ENCODE peak calls at places on chromosome 5, in four cellular contexts. One of them, this sample, is unnamed. For H3K27me3 and H3K4me1, the result is how much of the 10 kb centered on the place peaks cover.

GRCh38 chr5:113612060-113612496 is 98.6 kb downstream of the YTHDC2 start:
- DNase-seq in endothelial cell of umbilical vein: peak
- DNase-seq in transverse colon: no peak
- DNase-seq in naive thymus-derived CD4-positive, alpha-beta T cell: peak
- DNase-seq in this sample: no peak

GRCh38 chr5:123094227-123094918 is 5.3 kb downstream of the PRDM6 start:
- DNase-seq in endothelial cell of umbilical vein: no peak
- DNase-seq in transverse colon: no peak
- DNase-seq in naive thymus-derived CD4-positive, alpha-beta T cell: no peak
- DNase-seq in this sample: no peak

GRCh38 chr5:137561572-137561971 is 62.4 kb upstream of the SPOCK1 start:
- DNase-seq in endothelial cell of umbilical vein: peak
- DNase-seq in transverse colon: no peak
- DNase-seq in naive thymus-derived CD4-positive, alpha-beta T cell: no peak
- DNase-seq in this sample: no peak

GRCh38 chr5:69213513-69214215 is 21.0 kb upstream of the CDK7 start:
- DNase-seq in endothelial cell of umbilical vein: no peak
- DNase-seq in transverse colon: no peak
- DNase-seq in naive thymus-derived CD4-positive, alpha-beta T cell: no peak
- DNase-seq in this sample: no peak

GRCh38 chr5:32360906-32361305 is 48.2 kb upstream of the MTMR12 start:
- DNase-seq in endothelial cell of umbilical vein: no peak
- DNase-seq in transverse colon: no peak
- DNase-seq in naive thymus-derived CD4-positive, alpha-beta T cell: no peak
- DNase-seq in this sample: no peak

GRCh38 chr5:139895647-139896046 is 100.0 kb downstream of the PSD2 start:
- DNase-seq in endothelial cell of umbilical vein: no peak
- DNase-seq in transverse colon: no peak
- DNase-seq in naive thymus-derived CD4-positive, alpha-beta T cell: no peak
- DNase-seq in this sample: no peak

GRCh38 chr5:159786901-159787691 is 129.2 kb upstream of the ADRA1B start:
- DNase-seq in endothelial cell of umbilical vein: no peak
- DNase-seq in transverse colon: peak
- DNase-seq in naive thymus-derived CD4-positive, alpha-beta T cell: no peak
- DNase-seq in this sample: no peak

GRCh38 chr5:1295650-1296037 is 776 bp upstream of the TERT start:
- DNase-seq in endothelial cell of umbilical vein: no peak
- DNase-seq in transverse colon: no peak
- DNase-seq in naive thymus-derived CD4-positive, alpha-beta T cell: no peak
- DNase-seq in this sample: no peak

GRCh38 chr5:81426347-81426746 is 32.4 kb upstream of the ACOT12 start:
- DNase-seq in endothelial cell of umbilical vein: no peak
- DNase-seq in transverse colon: no peak
- DNase-seq in naive thymus-derived CD4-positive, alpha-beta T cell: no peak
- DNase-seq in this sample: no peak

GRCh38 chr5:139649082-139649991 is 1.2 kb downstream of the CXXC5 start:
- DNase-seq in endothelial cell of umbilical vein: no peak
- DNase-seq in transverse colon: peak
- DNase-seq in naive thymus-derived CD4-positive, alpha-beta T cell: no peak
- DNase-seq in this sample: no peak

GRCh38 chr5:67773439-67773988 is 442.0 kb upstream of the PIK3R1 start:
- DNase-seq in endothelial cell of umbilical vein: peak
- DNase-seq in transverse colon: peak
- DNase-seq in naive thymus-derived CD4-positive, alpha-beta T cell: no peak
- DNase-seq in this sample: no peak

GRCh38 chr5:107217721-107218130 is 453.0 kb downstream of the EFNA5 start:
- DNase-seq in endothelial cell of umbilical vein: peak
- DNase-seq in transverse colon: no peak
- DNase-seq in naive thymus-derived CD4-positive, alpha-beta T cell: no peak
- DNase-seq in this sample: no peak

GRCh38 chr5:114362977-114363721 is 1.3 kb downstream of the KCNN2 start:
- DNase-seq in endothelial cell of umbilical vein: no peak
- DNase-seq in transverse colon: no peak
- DNase-seq in naive thymus-derived CD4-positive, alpha-beta T cell: no peak
- DNase-seq in this sample: no peak

GRCh38 chr5:141783599-141784296 is 94.5 kb downstream of the PCDH1 start:
- DNase-seq in endothelial cell of umbilical vein: no peak
- DNase-seq in transverse colon: no peak
- DNase-seq in naive thymus-derived CD4-positive, alpha-beta T cell: no peak
- DNase-seq in this sample: no peak

GRCh38 chr5:172452398-172453205 is 1.7 kb downstream of the SH3PXD2B start:
- DNase-seq in endothelial cell of umbilical vein: peak
- DNase-seq in transverse colon: peak
- DNase-seq in naive thymus-derived CD4-positive, alpha-beta T cell: no peak
- DNase-seq in this sample: no peak

GRCh38 chr5:172451771-172452197 is 2.5 kb downstream of the SH3PXD2B start:
- DNase-seq in endothelial cell of umbilical vein: peak
- DNase-seq in transverse colon: peak
- DNase-seq in naive thymus-derived CD4-positive, alpha-beta T cell: no peak
- DNase-seq in this sample: no peak

GRCh38 chr5:172450453-172450852 is 3.9 kb downstream of the SH3PXD2B start:
- DNase-seq in endothelial cell of umbilical vein: no peak
- DNase-seq in transverse colon: no peak
- DNase-seq in naive thymus-derived CD4-positive, alpha-beta T cell: no peak
- DNase-seq in this sample: no peak

GRCh38 chr5:172448999-172449398 is 5.3 kb downstream of the SH3PXD2B start:
- DNase-seq in endothelial cell of umbilical vein: no peak
- DNase-seq in transverse colon: no peak
- DNase-seq in naive thymus-derived CD4-positive, alpha-beta T cell: no peak
- DNase-seq in this sample: no peak

DNA sequence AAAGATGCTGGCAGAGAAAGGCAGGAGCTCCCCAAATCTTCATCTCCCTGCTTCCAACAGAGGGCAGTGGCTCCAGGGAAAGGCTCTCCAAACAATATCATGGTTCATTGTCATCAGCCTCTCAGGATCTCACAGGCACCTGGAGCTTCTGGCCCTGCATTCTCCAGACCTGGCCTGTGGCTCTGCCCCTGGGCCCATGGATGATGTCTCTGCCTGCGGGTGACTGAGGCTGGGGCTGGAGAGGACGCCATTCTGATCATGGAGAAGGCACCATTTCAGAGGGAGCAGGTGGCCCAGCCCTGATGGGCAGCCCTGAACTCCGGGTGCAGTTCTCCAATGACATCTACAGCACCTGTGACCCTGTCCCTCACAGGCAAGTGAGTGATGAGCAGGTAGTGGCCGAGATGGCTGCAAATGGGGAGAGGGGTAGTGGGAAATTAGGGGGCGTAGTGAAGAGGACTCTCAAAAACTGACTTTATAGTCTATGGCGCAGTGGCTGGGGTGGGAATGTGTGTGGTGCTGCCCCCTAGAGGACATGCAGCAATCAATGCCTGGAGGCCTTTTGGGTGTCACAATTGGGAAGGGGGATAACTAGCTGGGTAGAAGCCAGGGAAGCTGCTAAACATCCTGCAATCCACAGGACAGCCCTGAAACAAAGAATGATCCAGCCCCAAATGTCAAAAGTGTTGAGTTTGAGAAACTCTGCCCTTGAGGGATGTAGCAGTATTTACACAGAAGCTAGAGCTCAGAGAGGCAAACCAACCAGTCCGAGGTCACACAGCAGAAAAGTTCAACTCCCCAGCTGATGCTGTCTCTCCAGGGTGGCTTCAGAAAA is 3.2 kb downstream of the SH3PXD2B start:
- DNase-seq in endothelial cell of umbilical vein: peak
- DNase-seq in transverse colon: peak
- DNase-seq in naive thymus-derived CD4-positive, alpha-beta T cell: no peak
- DNase-seq in this sample: no peak
- H3K27me3 ChIP-seq in endothelial cell of umbilical vein: under half
- H3K27me3 ChIP-seq in transverse colon: under half
- H3K27me3 ChIP-seq in naive thymus-derived CD4-positive, alpha-beta T cell: under half
- H3K27me3 ChIP-seq in this sample: under half

DNA sequence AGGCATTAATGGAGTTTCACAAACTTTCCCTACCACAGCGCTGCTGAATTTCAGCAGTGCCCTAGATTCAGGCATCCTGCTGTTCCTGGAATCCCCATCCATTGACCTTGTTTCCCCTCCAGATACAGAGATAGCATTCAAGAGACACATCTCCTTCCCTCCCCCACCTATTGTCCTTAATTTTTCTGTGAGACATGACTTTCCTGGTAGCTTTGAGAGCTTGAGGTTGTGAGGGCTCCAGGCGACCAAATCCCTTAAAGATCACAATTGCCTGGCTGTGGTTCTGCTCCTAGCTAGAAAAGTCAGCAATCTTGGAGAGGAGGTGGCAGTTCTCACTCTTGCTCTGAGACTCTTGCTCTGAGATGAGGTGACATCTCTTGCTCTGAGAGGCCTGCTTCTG is 48.0 kb downstream of the PRR16 start:
- DNase-seq in endothelial cell of umbilical vein: no peak
- DNase-seq in transverse colon: no peak
- DNase-seq in naive thymus-derived CD4-positive, alpha-beta T cell: no peak
- DNase-seq in this sample: no peak
- H3K27ac ChIP-seq in endothelial cell of umbilical vein: no peak
- H3K27ac ChIP-seq in transverse colon: no peak
- H3K27ac ChIP-seq in naive thymus-derived CD4-positive, alpha-beta T cell: no peak
- H3K27ac ChIP-seq in this sample: no peak

DNA sequence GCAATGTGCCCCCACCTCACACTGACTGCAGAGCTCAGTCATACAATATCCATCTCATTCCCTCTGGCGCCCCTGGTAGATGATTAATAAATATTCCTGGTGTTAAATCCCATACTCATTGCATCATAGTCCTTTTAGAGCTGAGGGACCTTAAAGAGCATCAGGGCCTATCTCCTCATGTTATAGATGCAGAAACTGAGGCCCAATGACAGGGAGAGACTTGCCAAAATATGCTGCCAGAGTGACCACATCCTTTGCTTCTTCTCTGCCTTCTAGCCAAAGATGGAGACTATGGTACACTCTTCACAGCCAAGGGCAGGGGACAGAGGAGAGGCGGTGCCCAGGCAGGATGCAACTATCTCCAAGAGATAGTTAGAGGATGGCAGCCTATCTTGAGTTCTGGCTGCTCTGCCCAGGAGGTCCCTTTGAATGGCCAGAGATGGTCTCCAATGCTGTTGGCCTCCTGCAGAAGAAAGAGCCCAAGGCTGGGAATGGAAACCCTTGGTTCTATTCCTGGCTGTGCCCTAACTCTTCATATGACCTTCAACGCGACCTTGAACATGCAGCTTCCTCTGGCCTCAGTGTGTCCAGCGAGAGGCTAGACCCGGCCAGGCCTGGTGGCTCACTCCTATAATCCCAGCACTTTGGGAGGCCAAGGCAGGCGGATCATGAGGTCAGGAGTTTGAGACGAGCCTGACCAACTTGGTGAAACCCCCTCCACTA is 36.3 kb upstream of the IL17B start:
- DNase-seq in endothelial cell of umbilical vein: no peak
- DNase-seq in transverse colon: no peak
- DNase-seq in naive thymus-derived CD4-positive, alpha-beta T cell: no peak
- DNase-seq in this sample: no peak
- H3K4me1 ChIP-seq in endothelial cell of umbilical vein: under half
- H3K4me1 ChIP-seq in transverse colon: half or more
- H3K4me1 ChIP-seq in naive thymus-derived CD4-positive, alpha-beta T cell: under half
- H3K4me1 ChIP-seq in this sample: half or more

GRCh38 chr5:10592598-10592997 is 28.7 kb downstream of the ANKRD33B start:
- DNase-seq in endothelial cell of umbilical vein: no peak
- DNase-seq in transverse colon: no peak
- DNase-seq in naive thymus-derived CD4-positive, alpha-beta T cell: no peak
- DNase-seq in this sample: no peak
- H3K27me3 ChIP-seq in endothelial cell of umbilical vein: under half
- H3K27me3 ChIP-seq in transverse colon: under half
- H3K27me3 ChIP-seq in naive thymus-derived CD4-positive, alpha-beta T cell: under half
- H3K27me3 ChIP-seq in this sample: under half

GRCh38 chr5:150653762-150654158 is 7.3 kb upstream of the MYOZ3 start:
- DNase-seq in endothelial cell of umbilical vein: no peak
- DNase-seq in transverse colon: no peak
- DNase-seq in naive thymus-derived CD4-positive, alpha-beta T cell: no peak
- DNase-seq in this sample: no peak

GRCh38 chr5:150656191-150657132 is 4.6 kb upstream of the MYOZ3 start:
- DNase-seq in endothelial cell of umbilical vein: peak
- DNase-seq in transverse colon: peak
- DNase-seq in naive thymus-derived CD4-positive, alpha-beta T cell: peak
- DNase-seq in this sample: no peak

GRCh38 chr5:150654181-150654580 is 6.9 kb upstream of the MYOZ3 start:
- DNase-seq in endothelial cell of umbilical vein: no peak
- DNase-seq in transverse colon: no peak
- DNase-seq in naive thymus-derived CD4-positive, alpha-beta T cell: no peak
- DNase-seq in this sample: no peak

GRCh38 chr5:150653145-150653761 is 7.8 kb upstream of the MYOZ3 start:
- DNase-seq in endothelial cell of umbilical vein: no peak
- DNase-seq in transverse colon: no peak
- DNase-seq in naive thymus-derived CD4-positive, alpha-beta T cell: no peak
- DNase-seq in this sample: no peak

GRCh38 chr5:150655221-150655620 is 5.8 kb upstream of the MYOZ3 start:
- DNase-seq in endothelial cell of umbilical vein: no peak
- DNase-seq in transverse colon: no peak
- DNase-seq in naive thymus-derived CD4-positive, alpha-beta T cell: no peak
- DNase-seq in this sample: no peak
- H3K27ac ChIP-seq in endothelial cell of umbilical vein: no peak
- H3K27ac ChIP-seq in transverse colon: no peak
- H3K27ac ChIP-seq in naive thymus-derived CD4-positive, alpha-beta T cell: no peak
- H3K27ac ChIP-seq in this sample: no peak

This sample was measured in esophagus squamous epithelium.